ENCODE peak calls at places on chromosome 5, in nine cellular contexts. C is dorsolateral prefrontal cortex, M is heart left ventricle, I is ovary, J is A549, R is pancreas, Q is transverse colon, H is IMR-90, U is left ventricle myocardium inferior. O is an unnamed sample.

GRCh38 chr5:116038817-116039216 is 6.5 kb downstream of the ARL14EPL start:
- DNase-seq in C (no peak), M (no peak), I (no peak), J (no peak), R (no peak), Q (no peak), H (no peak), U (no peak), O (no peak)

GRCh38 chr5:163193886-163194285 is 243.5 kb upstream of the CCNG1 start:
- DNase-seq in C (no peak), M (no peak), I (no peak), J (no peak), R (no peak), Q (no peak), H (no peak), U (no peak), O (no peak)

GRCh38 chr5:151408633-151409243 is 38.7 kb upstream of the SLC36A1 start:
- DNase-seq in C (no peak), M (no peak), I (no peak), J (no peak), R (no peak), Q (no peak), H (no peak), U (no peak), O (no peak)

GRCh38 chr5:176596689-176597416 is 13.1 kb downstream of the GPRIN1 start:
- DNase-seq in C (no peak), M (peak; percentile 40), I (peak; percentile 35), J (no peak), R (peak; percentile 36), Q (peak; percentile 65), H (no peak), U (peak; percentile 22), O (no peak)

GRCh38 chr5:74916831-74917710 is 50.9 kb upstream of the FAM169A start:
- DNase-seq in C (no peak), M (no peak), I (no peak), J (peak; percentile 60), R (no peak), Q (no peak), H (peak; percentile 48), U (no peak), O (peak; percentile 6)

GRCh38 chr5:119398713-119399492 is 43.1 kb downstream of the TNFAIP8 start:
- DNase-seq in C (no peak), M (peak; percentile 79), I (no peak), J (no peak), R (peak; percentile 30), Q (peak; percentile 73), H (no peak), U (peak; percentile 70), O (peak; percentile 59)

GRCh38 chr5:120934003-120934402 is 469.9 kb downstream of the PRR16 start:
- DNase-seq in C (no peak), M (no peak), I (no peak), J (no peak), R (no peak), Q (peak; percentile 43), H (no peak), U (no peak), O (no peak)

GRCh38 chr5:157915638-157916037 is 56.7 kb upstream of the CLINT1 start:
- DNase-seq in C (peak; percentile 72), M (peak; percentile 98), I (peak; percentile 80), J (no peak), R (peak; percentile 93), Q (peak; percentile 70), H (peak; percentile 13), U (peak; percentile 93), O (peak; percentile 59)

GRCh38 chr5:9712506-9713285 is 82.5 kb upstream of the TAS2R1 start:
- DNase-seq in C (no peak), M (no peak), I (no peak), J (no peak), R (no peak), Q (no peak), H (peak; percentile 98), U (no peak), O (peak; percentile 79)

GRCh38 chr5:54651482-54652076 is 134.0 kb downstream of the SNX18 start:
- DNase-seq in C (peak; percentile 73), M (peak; percentile 91), I (peak; percentile 49), J (no peak), R (peak; percentile 60), Q (peak; percentile 22), H (peak; percentile 41), U (peak; percentile 88), O (peak; percentile 82)

GRCh38 chr5:143118222-143118621 is 285.3 kb downstream of the NR3C1 start:
- DNase-seq in C (no peak), M (no peak), I (no peak), J (no peak), R (no peak), Q (no peak), H (no peak), U (no peak), O (no peak)

GRCh38 chr5:136070486-136071285 is 41.9 kb downstream of the TGFBI start:
- DNase-seq in C (no peak), M (peak; percentile 70), I (no peak), J (no peak), R (no peak), Q (no peak), H (no peak), U (no peak), O (no peak)

GRCh38 chr5:17090839-17091238 is 126.6 kb upstream of the BASP1 start:
- DNase-seq in C (no peak), M (no peak), I (no peak), J (no peak), R (no peak), Q (no peak), H (no peak), U (no peak), O (no peak)

GRCh38 chr5:180639743-180640300 is 9.6 kb downstream of the FLT4 start:
- DNase-seq in C (no peak), M (no peak), I (peak; percentile 29), J (no peak), R (peak; percentile 9), Q (peak; percentile 6), H (no peak), U (peak; percentile 13), O (no peak)

GRCh38 chr5:56516936-56517521 is 283.9 kb upstream of the ANKRD55 start:
- DNase-seq in C (no peak), M (peak; percentile 55), I (no peak), J (no peak), R (no peak), Q (no peak), H (peak; percentile 29), U (no peak), O (no peak)

GRCh38 chr5:172595591-172596455 is 45.2 kb upstream of the NEURL1B start:
- DNase-seq in C (no peak), M (no peak), I (peak; percentile 13), J (no peak), R (no peak), Q (no peak), H (no peak), U (peak; percentile 5), O (no peak)

GRCh38 chr5:11062379-11062778 is 301.3 kb upstream of the DAP start:
- DNase-seq in C (no peak), M (no peak), I (no peak), J (no peak), R (no peak), Q (no peak), H (peak; percentile 2), U (no peak), O (no peak)

GRCh38 chr5:57887851-57888621 is 405.4 kb upstream of the ACTBL2 start:
- DNase-seq in C (peak; percentile 61), M (peak; percentile 58), I (peak; percentile 36), J (peak; percentile 70), R (peak; percentile 50), Q (peak; percentile 42), H (peak; percentile 69), U (no peak), O (peak; percentile 81)

GRCh38 chr5:180291943-180292831 is at the start of gene MAPK9:
- DNase-seq in C (peak; percentile 73), M (peak; percentile 92), I (peak; percentile 87), J (peak; percentile 77), R (peak; percentile 85), Q (peak; percentile 88), H (peak; percentile 64), U (peak; percentile 86), O (peak; percentile 60)

GRCh38 chr5:68333649-68334549 is 118.3 kb downstream of the PIK3R1 start:
- DNase-seq in C (no peak), M (no peak), I (no peak), J (peak; percentile 46), R (no peak), Q (no peak), H (peak; percentile 82), U (no peak), O (peak; percentile 88)
- TF ChIP-seq CTCF in C (no peak), M (no peak), I (no peak), J (peak; percentile 32), R (no peak), Q (no peak), H (peak; percentile 34), U (no peak), O (peak; percentile 47)

GRCh38 chr5:36606052-36606436 is 362 bp upstream of the SLC1A3 start:
- DNase-seq in C (no peak), M (no peak), I (no peak), J (no peak), R (no peak), Q (no peak), H (no peak), U (no peak), O (no peak)
- H3K4me3 ChIP-seq in C (peak overlapping the region; percentile 73), M (peak overlapping the region; percentile 67), I (peak overlapping the region; percentile 41), J (peak overlapping the region; percentile 36), R (peak overlapping the region; percentile 28), Q (peak overlapping the region; percentile 17), H (peak overlapping the region; percentile 47), U (peak overlapping the region; percentile 65), O (peak overlapping the region; percentile 75)

DNA sequence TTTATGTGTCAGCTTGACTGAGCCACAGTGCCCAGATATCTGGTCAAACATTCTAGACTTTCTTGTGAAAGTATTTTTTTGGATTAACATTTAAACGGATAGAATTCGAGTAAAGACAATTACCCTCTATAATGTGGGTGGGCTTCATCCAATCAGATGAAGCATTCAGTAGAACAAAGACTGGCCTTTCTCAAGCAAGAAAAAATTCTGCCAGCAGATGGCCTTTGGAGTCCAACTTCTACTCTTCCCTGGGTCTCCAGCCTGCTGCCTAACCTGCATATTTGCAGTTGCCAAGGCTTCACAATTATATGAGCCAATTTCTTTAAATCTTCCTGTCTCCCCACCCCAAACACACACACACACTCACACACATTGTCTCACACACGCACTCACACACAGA is 86.4 kb downstream of the MED10 start:
- DNase-seq in C (no peak), M (no peak), I (no peak), J (no peak), R (no peak), Q (no peak), H (no peak), U (no peak), O (peak; percentile 7)
- TF ChIP-seq CTCF in C (no peak), M (peak; percentile 42), I (no peak), J (no peak), R (no peak), Q (no peak), H (no peak), U (peak; percentile 58), O (peak; percentile 16)

GRCh38 chr5:123599171-123599570 is 87.2 kb downstream of the CSNK1G3 start:
- DNase-seq in C (no peak), M (no peak), I (no peak), J (no peak), R (no peak), Q (no peak), H (peak; percentile 12), U (no peak), O (peak; percentile 53)

GRCh38 chr5:123597018-123597417 is 85.0 kb downstream of the CSNK1G3 start:
- DNase-seq in C (no peak), M (no peak), I (no peak), J (no peak), R (no peak), Q (no peak), H (no peak), U (no peak), O (no peak)

GRCh38 chr5:123598028-123598689 is 86.2 kb downstream of the CSNK1G3 start:
- DNase-seq in C (no peak), M (no peak), I (no peak), J (no peak), R (no peak), Q (no peak), H (no peak), U (no peak), O (no peak)

GRCh38 chr5:123594434-123594833 is 82.5 kb downstream of the CSNK1G3 start:
- DNase-seq in C (no peak), M (no peak), I (no peak), J (no peak), R (no peak), Q (no peak), H (no peak), U (no peak), O (no peak)
- H3K4me3 ChIP-seq in C (no peak overlapping the region), M (no peak overlapping the region), I (no peak overlapping the region), J (no peak overlapping the region), R (no peak overlapping the region), Q (no peak overlapping the region), H (no peak overlapping the region), U (no peak overlapping the region), O (no peak overlapping the region)

O was measured in fibroblast of the aortic adventitia.